ENCODE peak calls at places on chromosome 1, in four cellular contexts. Q, I, D and E are unnamed samples.

GRCh38 chr1:153415850-153416570 is at the start of gene S100A7A:
- DNase-seq in Q (no peak), I (no peak), D (no peak), E (no peak)

GRCh38 chr1:242017580-242018233 is 18.8 kb upstream of the MAP1LC3C start:
- DNase-seq in Q (peak; percentile 21), I (no peak), D (peak; percentile 83), E (no peak)

GRCh38 chr1:19974822-19975416 is 4.5 kb downstream of the PLA2G2A start:
- DNase-seq in Q (peak; percentile 72), I (no peak), D (peak; percentile 64), E (peak; percentile 34)

GRCh38 chr1:56671085-56671484 is 26.0 kb downstream of the PRKAA2 start:
- DNase-seq in Q (no peak), I (no peak), D (no peak), E (no peak)

GRCh38 chr1:66119148-66119547 is 326.5 kb downstream of the PDE4B start:
- DNase-seq in Q (no peak), I (no peak), D (no peak), E (no peak)

GRCh38 chr1:112614460-112615065 is 4.4 kb downstream of the ST7L start:
- DNase-seq in Q (peak; percentile 64), I (no peak), D (no peak), E (no peak)

GRCh38 chr1:192439373-192440025 is 122.7 kb downstream of the RGS21 start:
- DNase-seq in Q (peak; percentile 95), I (no peak), D (no peak), E (no peak)

GRCh38 chr1:91889717-91890459 is 3.9 kb upstream of the TGFBR3 start:
- DNase-seq in Q (peak; percentile 33), I (no peak), D (no peak), E (no peak)

GRCh38 chr1:165917166-165917565 is 89.8 kb downstream of the UCK2 start:
- DNase-seq in Q (no peak), I (no peak), D (no peak), E (no peak)

GRCh38 chr1:237681210-237681609 is 209.5 kb downstream of the ZP4 start:
- DNase-seq in Q (peak; percentile 3), I (no peak), D (no peak), E (no peak)

GRCh38 chr1:62341120-62341519 is 21.9 kb upstream of the KANK4 start:
- DNase-seq in Q (no peak), I (no peak), D (no peak), E (no peak)

GRCh38 chr1:7672864-7673263 is 98.2 kb upstream of the VAMP3 start:
- DNase-seq in Q (no peak), I (no peak), D (no peak), E (no peak)

GRCh38 chr1:213303286-213303685 is 252.2 kb downstream of the RPS6KC1 start:
- DNase-seq in Q (peak; percentile 13), I (no peak), D (no peak), E (no peak)

GRCh38 chr1:229886636-229887035 is 180.4 kb upstream of the GALNT2 start:
- DNase-seq in Q (no peak), I (no peak), D (no peak), E (peak; percentile 20)

GRCh38 chr1:145720878-145721671 is 1.8 kb downstream of the CD160 start:
- DNase-seq in Q (peak; percentile 59), I (no peak), D (peak; percentile 86), E (peak; percentile 95)

GRCh38 chr1:12528021-12528852 is 89.8 kb downstream of the DHRS3 start:
- DNase-seq in Q (peak; percentile 45), I (no peak), D (peak; percentile 63), E (no peak)

GRCh38 chr1:179177182-179177581 is 52.3 kb downstream of the ABL2 start:
- DNase-seq in Q (peak; percentile 55), I (no peak), D (no peak), E (no peak)

GRCh38 chr1:146036241-146036989 is 14.9 kb upstream of the HJV start:
- DNase-seq in Q (no peak), I (peak; percentile 36), D (no peak), E (no peak)

GRCh38 chr1:11046270-11046566 is 821 bp downstream of the MASP2 start:
- DNase-seq in Q (no peak), I (no peak), D (peak; percentile 4), E (no peak)

GRCh38 chr1:10519016-10519417 is 44.3 kb downstream of the PEX14 start:
- DNase-seq in Q (no peak), I (no peak), D (no peak), E (no peak)

GRCh38 chr1:230079211-230079590 is 12.2 kb downstream of the GALNT2 start:
- DNase-seq in Q (no peak), I (no peak), D (no peak), E (peak; percentile 30)

GRCh38 chr1:155740995-155741394 is 52.1 kb downstream of the DAP3 start:
- DNase-seq in Q (no peak), I (no peak), D (no peak), E (no peak)

GRCh38 chr1:153985984-153986761 is at the start of gene RAB13:
- DNase-seq in Q (peak; percentile 80), I (no peak), D (peak; percentile 89), E (no peak)

GRCh38 chr1:10891081-10891480 is 94.6 kb upstream of the CASZ1 start:
- DNase-seq in Q (no peak), I (no peak), D (no peak), E (no peak)

GRCh38 chr1:226708342-226708780 is 30.7 kb downstream of the ITPKB start:
- DNase-seq in Q (peak; percentile 92), I (no peak), D (no peak), E (no peak)

GRCh38 chr1:8284167-8284566 is 33.7 kb upstream of the SLC45A1 start:
- DNase-seq in Q (peak; percentile 72), I (no peak), D (no peak), E (no peak)

GRCh38 chr1:162151900-162152829 is 82.7 kb downstream of the NOS1AP start:
- DNase-seq in Q (peak; percentile 64), I (no peak), D (no peak), E (no peak)

GRCh38 chr1:247456914-247457638 is 828 bp downstream of the OR2B11 start:
- DNase-seq in Q (no peak), I (no peak), D (no peak), E (no peak)

GRCh38 chr1:221712776-221713431 is 29.0 kb downstream of the DUSP10 start:
- DNase-seq in Q (no peak), I (peak; percentile 72), D (no peak), E (no peak)

GRCh38 chr1:174958396-174958795 is 41.4 kb upstream of the CACYBP start:
- DNase-seq in Q (no peak), I (no peak), D (no peak), E (no peak)

GRCh38 chr1:25083481-25084345 is 148.6 kb downstream of the SYF2 start:
- DNase-seq in Q (no peak), I (no peak), D (no peak), E (no peak)

GRCh38 chr1:72006092-72006491 is 276.2 kb downstream of the NEGR1 start:
- DNase-seq in Q (peak; percentile 36), I (no peak), D (no peak), E (no peak)

GRCh38 chr1:208061118-208061517 is 150.2 kb upstream of the CD34 start:
- DNase-seq in Q (no peak), I (no peak), D (no peak), E (no peak)

GRCh38 chr1:11316701-11317100 is 43.7 kb downstream of the UBIAD1 start:
- DNase-seq in Q (no peak), I (no peak), D (no peak), E (no peak)

GRCh38 chr1:9835404-9835757 is 11.6 kb upstream of the CLSTN1 start:
- DNase-seq in Q (no peak), I (no peak), D (no peak), E (no peak)

GRCh38 chr1:239283229-239283628 is 103.1 kb upstream of the CHRM3 start:
- DNase-seq in Q (no peak), I (no peak), D (no peak), E (no peak)

GRCh38 chr1:226606311-226607267 is 58.0 kb downstream of the STUM start:
- DNase-seq in Q (no peak), I (no peak), D (no peak), E (no peak)

GRCh38 chr1:201760516-201760915 is 68.4 kb upstream of the IPO9 start:
- DNase-seq in Q (peak; percentile 50), I (no peak), D (no peak), E (no peak)

GRCh38 chr1:201758508-201759050 is 70.4 kb upstream of the IPO9 start:
- DNase-seq in Q (no peak), I (no peak), D (no peak), E (no peak)

GRCh38 chr1:201761871-201762270 is 67.1 kb upstream of the IPO9 start:
- DNase-seq in Q (no peak), I (no peak), D (no peak), E (no peak)

GRCh38 chr1:201761178-201761577 is 67.8 kb upstream of the IPO9 start:
- DNase-seq in Q (no peak), I (no peak), D (no peak), E (no peak)

GRCh38 chr1:201759194-201759814 is 69.7 kb upstream of the IPO9 start:
- DNase-seq in Q (peak; percentile 59), I (no peak), D (no peak), E (no peak)
- TF ChIP-seq CHD1 in Q (no peak), I (no peak), D (no peak), E (no peak)

GRCh38 chr1:109950509-109950908 is 34.1 kb upstream of the AHCYL1 start:
- DNase-seq in Q (no peak), I (no peak), D (no peak), E (no peak)

GRCh38 chr1:109947582-109948284 is 36.8 kb upstream of the AHCYL1 start:
- DNase-seq in Q (no peak), I (no peak), D (no peak), E (no peak)

GRCh38 chr1:109950033-109950432 is 34.5 kb upstream of the AHCYL1 start:
- DNase-seq in Q (no peak), I (no peak), D (no peak), E (no peak)

GRCh38 chr1:109944541-109944940 is 33.9 kb downstream of the CSF1 start:
- DNase-seq in Q (no peak), I (no peak), D (no peak), E (no peak)

GRCh38 chr1:109948285-109948630 is 36.3 kb upstream of the AHCYL1 start:
- DNase-seq in Q (no peak), I (no peak), D (no peak), E (no peak)
- TF ChIP-seq CHD1 in Q (no peak), I (no peak), D (no peak), E (no peak)

DNA sequence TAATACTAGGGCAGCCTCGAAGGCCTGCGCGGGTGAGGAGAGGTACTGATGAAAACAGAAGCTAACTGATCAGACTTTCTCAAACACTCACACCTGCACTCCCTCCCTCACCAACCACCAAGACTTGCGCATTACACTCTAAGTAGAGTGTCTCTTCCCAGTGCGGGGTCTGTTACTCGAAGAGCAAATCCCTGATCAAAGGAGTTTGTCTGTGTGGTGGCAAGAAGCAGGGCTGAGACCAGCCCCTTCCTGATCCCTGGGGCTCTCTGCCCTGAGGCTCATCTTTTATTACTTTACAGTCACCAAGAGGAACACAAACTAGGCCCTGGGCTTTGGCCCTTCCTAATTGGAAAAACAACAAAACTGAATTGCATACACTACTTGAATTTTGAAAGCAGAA is 19.5 kb upstream of the TSNAX start:
- DNase-seq in Q (no peak), I (no peak), D (no peak), E (no peak)
- TF ChIP-seq CHD1 in Q (no peak), I (no peak), D (no peak), E (no peak)

GRCh38 chr1:30286984-30287839 is 436.2 kb downstream of the MATN1 start:
- DNase-seq in Q (no peak), I (no peak), D (no peak), E (no peak)
- TF ChIP-seq CHD1 in Q (no peak), I (no peak), D (no peak), E (no peak)

GRCh38 chr1:201191723-201192477 is 1.3 kb downstream of the IGFN1 start:
- DNase-seq in Q (peak; percentile 98), I (no peak), D (no peak), E (no peak)
- TF ChIP-seq CHD1 in Q (no peak), I (no peak), D (no peak), E (no peak)